ENCODE peak calls at places on chromosomes 6 and 20, in five cellular contexts. S is H9, F is H1, I is mesenchymal stem cell, W is neuronal stem cell. Y is an unnamed sample. For H3K9me3, the result is how much of the 10 kb centered on the place peaks cover.

GRCh38 chr6:75234126-75234865 is 9.3 kb downstream of the COX7A2 start:
- DNase-seq in S (no peak), F (no peak), I (no peak), W (no peak), Y (no peak)

GRCh38 chr6:36907781-36908180 is 22.0 kb downstream of the C6orf89 start:
- DNase-seq in F (no peak), I (no peak), S (no peak), W (no peak), Y (peak)

GRCh38 chr20:25280574-25281535 is 33.0 kb downstream of the PYGB start:
- DNase-seq in W (no peak), S (no peak), F (no peak), I (no peak), Y (no peak)

GRCh38 chr20:57053798-57054552 is 212.5 kb downstream of the BMP7 start:
- DNase-seq in S (no peak), I (no peak), W (no peak), F (no peak), Y (no peak)

GRCh38 chr6:110856296-110856695 is 18.3 kb upstream of the AMD1 start:
- DNase-seq in F (no peak), W (no peak), S (no peak), I (no peak), Y (no peak)

GRCh38 chr6:140372064-140372463 is 997.6 kb upstream of the CITED2 start:
- DNase-seq in F (no peak), I (no peak), W (no peak), S (no peak), Y (no peak)

GRCh38 chr6:98986216-98986615 is 38.5 kb upstream of the FBXL4 start:
- DNase-seq in I (no peak), S (no peak), F (no peak), W (no peak), Y (no peak)

GRCh38 chr6:93806409-93807270 is 387.3 kb upstream of the EPHA7 start:
- DNase-seq in S (no peak), W (no peak), I (no peak), F (no peak), Y (no peak)

GRCh38 chr20:53001502-53002301 is 29.5 kb downstream of the TSHZ2 start:
- DNase-seq in F (no peak), W (no peak), I (peak), S (no peak), Y (peak)

GRCh38 chr6:121093928-121094327 is 240.4 kb downstream of the TBC1D32 start:
- DNase-seq in F (no peak), S (no peak), I (peak), W (no peak), Y (peak)

GRCh38 chr6:169092375-169092774 is 161.3 kb downstream of the THBS2 start:
- DNase-seq in S (no peak), W (no peak), F (no peak), I (no peak), Y (peak)

GRCh38 chr20:38642498-38642897 is 40.9 kb downstream of the ARHGAP40 start:
- DNase-seq in W (no peak), F (no peak), S (no peak), I (no peak), Y (no peak)

GRCh38 chr6:16020259-16020658 is 108.6 kb upstream of the MYLIP start:
- DNase-seq in W (no peak), I (no peak), S (no peak), F (no peak), Y (no peak)

GRCh38 chr20:46031701-46032254 is 2.8 kb downstream of the SLC12A5 start:
- DNase-seq in W (no peak), F (no peak), S (peak), I (no peak), Y (no peak)

GRCh38 chr6:4088684-4089083 is 9.7 kb upstream of the FAM217A start:
- DNase-seq in I (no peak), S (no peak), W (no peak), F (no peak), Y (no peak)

GRCh38 chr6:113271437-113271836 is 585.7 kb upstream of the MARCKS start:
- DNase-seq in I (no peak), S (no peak), F (no peak), W (no peak), Y (no peak)

GRCh38 chr6:30264731-30265130 is 51.5 kb upstream of the TRIM26 start:
- DNase-seq in S (no peak), F (no peak), I (no peak), W (no peak), Y (peak)

GRCh38 chr6:36730424-36731380 is 33.1 kb downstream of the RAB44 start:
- DNase-seq in F (no peak), W (no peak), I (no peak), S (no peak), Y (no peak)

GRCh38 chr6:145656128-145656527 is 79.2 kb downstream of the EPM2A start:
- DNase-seq in I (no peak), F (no peak), S (no peak), W (no peak), Y (no peak)

GRCh38 chr20:48908661-48909316 is 12.7 kb upstream of the ARFGEF2 start:
- DNase-seq in I (no peak), W (no peak), S (no peak), F (no peak), Y (no peak)

GRCh38 chr6:16805190-16805860 is 44.1 kb upstream of the ATXN1 start:
- DNase-seq in I (no peak), S (no peak), W (no peak), F (no peak), Y (no peak)

GRCh38 chr6:83183082-83183828 is 9.8 kb downstream of the PGM3 start:
- DNase-seq in F (no peak), W (no peak), S (no peak), I (peak), Y (peak)

GRCh38 chr6:170480045-170480714 is 72.9 kb downstream of the PSMB1 start:
- DNase-seq in F (peak), I (no peak), W (no peak), S (peak), Y (peak)

GRCh38 chr6:127459231-127459641 is at the start of gene KIAA0408:
- DNase-seq in F (no peak), W (peak), I (peak), S (peak), Y (peak)

GRCh38 chr6:107330190-107330589 is 129.2 kb downstream of the PDSS2 start:
- DNase-seq in S (no peak), W (no peak), F (no peak), I (no peak), Y (no peak)

GRCh38 chr6:36735110-36735971 is 37.7 kb downstream of the RAB44 start:
- DNase-seq in I (peak), W (no peak), F (no peak), S (no peak), Y (peak)

GRCh38 chr6:127186889-127187288 is 68.4 kb downstream of the RSPO3 start:
- DNase-seq in W (no peak), S (peak), I (no peak), F (no peak), Y (no peak)

GRCh38 chr6:81749704-81750103 is 2.8 kb downstream of the TENT5A start:
- DNase-seq in S (no peak), I (peak), F (no peak), W (no peak), Y (no peak)

GRCh38 chr6:53615633-53616449 is 49.7 kb downstream of the KLHL31 start:
- DNase-seq in F (no peak), S (no peak), I (no peak), W (no peak), Y (peak)

GRCh38 chr20:31237763-31238162 is 19.7 kb upstream of the DEFB115 start:
- DNase-seq in F (no peak), W (no peak), S (no peak), I (no peak), Y (no peak)
- H3K9me3 ChIP-seq in F (half or more), W (under half), S (half or more), I (half or more), Y (under half)

DNA sequence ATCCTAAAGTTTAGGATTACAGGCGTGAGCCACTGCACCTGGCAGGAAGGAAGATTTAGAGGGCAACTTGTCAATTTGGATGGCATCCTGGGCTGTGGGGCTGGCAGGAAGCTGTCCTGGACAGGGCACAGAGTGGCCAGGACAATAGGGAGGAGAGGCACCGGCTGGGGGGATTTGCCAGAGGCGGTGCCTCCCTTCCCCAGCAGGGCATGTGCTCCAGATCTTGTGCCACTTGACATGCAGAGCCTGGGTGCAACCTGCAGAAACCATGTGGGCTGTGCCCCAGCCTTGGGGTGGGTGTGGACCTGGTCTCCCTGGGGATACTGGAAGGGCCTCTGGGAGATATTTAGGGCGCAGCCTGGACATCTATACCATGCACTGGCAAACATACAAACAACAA is 58.6 kb upstream of the EEF1A1 start:
- DNase-seq in W (no peak), S (peak), F (no peak), I (no peak), Y (no peak)
- H2BK15ac ChIP-seq in W (peak), S (peak), F (peak), I (no peak), Y (peak)

GRCh38 chr6:133983099-133983939 is 30.3 kb downstream of the TBPL1 start:
- DNase-seq in F (no peak), S (no peak), W (no peak), I (peak), Y (peak)

GRCh38 chr6:133973109-133973971 is 20.3 kb downstream of the TBPL1 start:
- DNase-seq in F (no peak), I (peak), S (no peak), W (peak), Y (peak)

GRCh38 chr6:133980168-133980567 is 27.1 kb downstream of the TBPL1 start:
- DNase-seq in F (no peak), S (no peak), W (no peak), I (no peak), Y (no peak)

GRCh38 chr6:133978896-133979240 is 25.8 kb downstream of the TBPL1 start:
- DNase-seq in S (no peak), F (no peak), I (no peak), W (no peak), Y (no peak)

GRCh38 chr6:133977983-133978895 is 25.2 kb downstream of the TBPL1 start:
- DNase-seq in W (no peak), F (no peak), S (no peak), I (peak), Y (peak)
- H3K9ac ChIP-seq in W (no peak), F (no peak), S (no peak), I (no peak), Y (no peak)

GRCh38 chr20:29878777-29879442 is 1378.6 kb upstream of the DEFB115 start:
- DNase-seq in W (no peak), I (no peak), F (no peak), S (no peak), Y (no peak)

GRCh38 chr20:29876911-29877285 is 1380.6 kb upstream of the DEFB115 start:
- DNase-seq in W (no peak), F (no peak), I (no peak), S (no peak), Y (no peak)

GRCh38 chr20:29873946-29874345 is 1383.5 kb upstream of the DEFB115 start:
- DNase-seq in F (peak), I (peak), S (peak), W (peak), Y (peak)

GRCh38 chr20:29874476-29875202 is 1382.8 kb upstream of the DEFB115 start:
- DNase-seq in F (no peak), I (no peak), S (no peak), W (no peak), Y (no peak)

GRCh38 chr20:29878281-29878741 is 1379.2 kb upstream of the DEFB115 start:
- DNase-seq in F (no peak), S (no peak), W (no peak), I (no peak), Y (no peak)
- H3K9me3 ChIP-seq in F (under half), S (half or more), W (under half), I (under half), Y (under half)

DNA sequence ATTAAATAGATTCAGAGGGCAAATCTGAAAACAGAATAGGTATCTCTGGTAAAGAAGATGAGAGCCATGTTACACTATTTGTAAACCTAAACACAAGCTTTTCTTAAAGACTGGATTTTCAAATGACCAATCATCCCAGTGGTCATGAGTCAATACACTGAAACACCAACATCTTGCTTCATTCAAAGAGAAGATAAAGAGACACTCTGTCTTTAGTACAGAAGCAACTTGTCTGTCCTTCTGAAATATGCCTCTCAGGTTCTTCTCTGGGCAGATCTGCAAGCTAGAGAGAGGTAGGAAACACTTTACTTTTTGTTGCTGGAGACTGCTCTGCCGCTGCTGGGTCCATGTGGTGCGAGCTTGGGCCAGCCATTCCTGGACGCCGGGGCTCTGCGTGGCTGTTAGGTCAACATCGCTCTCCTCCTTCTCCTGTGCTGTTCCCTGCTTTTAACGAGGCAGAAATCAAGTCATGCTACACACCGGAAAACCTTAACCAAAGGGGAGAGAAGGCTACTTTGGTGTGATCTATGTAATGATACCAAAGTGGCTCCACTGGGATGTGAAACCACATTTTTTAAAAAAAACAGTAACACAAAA is 368.2 kb downstream of the SYNE1 start:
- DNase-seq in S (no peak), W (no peak), I (peak), F (no peak), Y (peak)
- H2BK15ac ChIP-seq in S (no peak), W (no peak), I (no peak), F (no peak), Y (no peak)

DNA sequence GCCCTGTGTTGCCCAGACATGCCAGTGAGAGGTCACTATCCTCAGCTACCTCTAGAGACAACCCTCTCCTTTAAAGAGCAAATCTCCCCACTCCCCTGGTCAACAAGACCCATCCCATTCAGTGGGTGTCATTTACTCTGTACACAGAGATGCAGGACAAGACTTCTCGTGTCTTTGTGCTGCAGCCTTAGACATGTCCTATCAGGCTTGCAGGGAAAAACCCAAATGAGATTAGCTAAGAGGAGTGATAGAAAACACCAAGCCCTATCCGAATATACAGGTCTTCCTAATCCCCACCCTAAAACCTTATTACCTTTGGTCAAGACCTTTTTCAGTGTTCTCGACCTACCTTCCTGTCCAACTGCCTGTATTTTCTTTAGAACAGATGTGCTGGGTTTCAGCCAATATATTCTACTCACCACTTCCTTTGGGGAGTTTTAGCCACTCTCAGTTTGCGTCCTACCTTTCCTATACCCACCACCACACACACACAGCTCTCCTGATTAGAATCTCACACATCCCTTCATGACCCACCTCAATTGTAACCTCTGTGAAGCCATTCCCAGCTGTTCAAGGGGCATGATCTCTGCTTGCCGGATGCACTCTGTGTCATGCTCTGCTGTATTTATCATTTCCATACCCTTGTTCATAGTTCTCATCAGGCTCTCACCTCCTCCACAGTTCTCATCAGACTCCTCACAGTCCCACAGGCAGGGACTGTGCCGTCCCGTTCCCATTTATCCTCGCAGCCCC is 39.7 kb downstream of the TRAM2 start:
- DNase-seq in S (no peak), F (no peak), I (no peak), W (no peak), Y (peak)
- H3K9ac ChIP-seq in S (no peak), F (no peak), I (peak), W (no peak), Y (no peak)

GRCh38 chr6:142728910-142729481 is 216.0 kb downstream of the HIVEP2 start:
- DNase-seq in I (peak), W (no peak), F (no peak), S (no peak), Y (peak)

GRCh38 chr6:142735182-142735581 is 209.8 kb downstream of the HIVEP2 start:
- DNase-seq in W (no peak), I (peak), S (no peak), F (no peak), Y (peak)

GRCh38 chr6:142729618-142730017 is 215.4 kb downstream of the HIVEP2 start:
- DNase-seq in W (no peak), F (no peak), S (no peak), I (no peak), Y (no peak)

GRCh38 chr6:142731611-142732010 is 213.4 kb downstream of the HIVEP2 start:
- DNase-seq in F (no peak), W (no peak), S (no peak), I (no peak), Y (no peak)

GRCh38 chr6:142732790-142733189 is 212.2 kb downstream of the HIVEP2 start:
- DNase-seq in F (no peak), I (no peak), S (no peak), W (no peak), Y (no peak)
- H3K9me3 ChIP-seq in F (under half), I (under half), S (under half), W (under half), Y (under half)

GRCh38 chr6:138382498-138383265 is 5.0 kb downstream of the SMIM28 start:
- DNase-seq in I (no peak), F (no peak), W (no peak), S (peak), Y (no peak)
- H2BK15ac ChIP-seq in I (no peak), F (no peak), W (no peak), S (no peak), Y (no peak)